ENCODE peak calls at places on chromosomes 16 and 17, in five cellular contexts. One of them, this sample, is unnamed.

GRCh38 chr17:58337126-58337599 is 8.6 kb upstream of the TSPOAP1 start:
- DNase-seq in prostate gland: no peak
- DNase-seq in ovary: no peak
- DNase-seq in CD4-positive, CD25-positive, alpha-beta regulatory T cell: peak; percentile 35
- DNase-seq in PC-9: no peak
- DNase-seq in this sample: peak; percentile 60

GRCh38 chr17:17153071-17153470 is 53.1 kb downstream of the PLD6 start:
- DNase-seq in prostate gland: no peak
- DNase-seq in ovary: no peak
- DNase-seq in CD4-positive, CD25-positive, alpha-beta regulatory T cell: no peak
- DNase-seq in PC-9: no peak
- DNase-seq in this sample: no peak

GRCh38 chr16:67271446-67271845 is 7.9 kb upstream of the PLEKHG4 start:
- DNase-seq in prostate gland: no peak
- DNase-seq in ovary: no peak
- DNase-seq in CD4-positive, CD25-positive, alpha-beta regulatory T cell: no peak
- DNase-seq in PC-9: no peak
- DNase-seq in this sample: no peak

GRCh38 chr16:86432691-86433090 is 77.6 kb upstream of the FOXF1 start:
- DNase-seq in prostate gland: no peak
- DNase-seq in ovary: no peak
- DNase-seq in CD4-positive, CD25-positive, alpha-beta regulatory T cell: no peak
- DNase-seq in PC-9: no peak
- DNase-seq in this sample: no peak

GRCh38 chr17:48310748-48311213 is 119.2 kb downstream of the SKAP1 start:
- DNase-seq in prostate gland: no peak
- DNase-seq in ovary: no peak
- DNase-seq in CD4-positive, CD25-positive, alpha-beta regulatory T cell: no peak
- DNase-seq in PC-9: no peak
- DNase-seq in this sample: no peak

GRCh38 chr17:66755101-66755943 is 79.6 kb upstream of the CACNG5 start:
- DNase-seq in prostate gland: no peak
- DNase-seq in ovary: no peak
- DNase-seq in CD4-positive, CD25-positive, alpha-beta regulatory T cell: no peak
- DNase-seq in PC-9: no peak
- DNase-seq in this sample: no peak

GRCh38 chr17:8185580-8186445 is 4.2 kb downstream of the BORCS6 start:
- DNase-seq in prostate gland: peak; percentile 87
- DNase-seq in ovary: peak; percentile 91
- DNase-seq in CD4-positive, CD25-positive, alpha-beta regulatory T cell: peak; percentile 88
- DNase-seq in PC-9: peak; percentile 46
- DNase-seq in this sample: peak; percentile 83

GRCh38 chr16:84223456-84223855 is 16.4 kb downstream of the KCNG4 start:
- DNase-seq in prostate gland: no peak
- DNase-seq in ovary: no peak
- DNase-seq in CD4-positive, CD25-positive, alpha-beta regulatory T cell: no peak
- DNase-seq in PC-9: peak; percentile 68
- DNase-seq in this sample: no peak

GRCh38 chr16:19170043-19170655 is 2.1 kb downstream of the SYT17 start:
- DNase-seq in prostate gland: no peak
- DNase-seq in ovary: no peak
- DNase-seq in CD4-positive, CD25-positive, alpha-beta regulatory T cell: no peak
- DNase-seq in PC-9: no peak
- DNase-seq in this sample: no peak

GRCh38 chr16:47037746-47038458 is 64.4 kb upstream of the DNAJA2 start:
- DNase-seq in prostate gland: peak; percentile 82
- DNase-seq in ovary: peak; percentile 93
- DNase-seq in CD4-positive, CD25-positive, alpha-beta regulatory T cell: peak; percentile 84
- DNase-seq in PC-9: peak; percentile 50
- DNase-seq in this sample: peak; percentile 86

GRCh38 chr17:81990836-81991683 is 13.6 kb downstream of the ASPSCR1 start:
- DNase-seq in prostate gland: no peak
- DNase-seq in ovary: no peak
- DNase-seq in CD4-positive, CD25-positive, alpha-beta regulatory T cell: no peak
- DNase-seq in PC-9: no peak
- DNase-seq in this sample: no peak

GRCh38 chr16:9680021-9680655 is 502.1 kb downstream of the GRIN2A start:
- DNase-seq in prostate gland: no peak
- DNase-seq in ovary: no peak
- DNase-seq in CD4-positive, CD25-positive, alpha-beta regulatory T cell: no peak
- DNase-seq in PC-9: no peak
- DNase-seq in this sample: no peak

GRCh38 chr16:79679334-79679733 is 78.8 kb upstream of the MAF start:
- DNase-seq in prostate gland: no peak
- DNase-seq in ovary: no peak
- DNase-seq in CD4-positive, CD25-positive, alpha-beta regulatory T cell: no peak
- DNase-seq in PC-9: no peak
- DNase-seq in this sample: no peak
- H3K4me3 ChIP-seq in prostate gland: no peak overlapping the region
- H3K4me3 ChIP-seq in ovary: no peak overlapping the region
- H3K4me3 ChIP-seq in CD4-positive, CD25-positive, alpha-beta regulatory T cell: no peak overlapping the region
- H3K4me3 ChIP-seq in PC-9: no peak overlapping the region
- H3K4me3 ChIP-seq in this sample: no peak overlapping the region

DNA sequence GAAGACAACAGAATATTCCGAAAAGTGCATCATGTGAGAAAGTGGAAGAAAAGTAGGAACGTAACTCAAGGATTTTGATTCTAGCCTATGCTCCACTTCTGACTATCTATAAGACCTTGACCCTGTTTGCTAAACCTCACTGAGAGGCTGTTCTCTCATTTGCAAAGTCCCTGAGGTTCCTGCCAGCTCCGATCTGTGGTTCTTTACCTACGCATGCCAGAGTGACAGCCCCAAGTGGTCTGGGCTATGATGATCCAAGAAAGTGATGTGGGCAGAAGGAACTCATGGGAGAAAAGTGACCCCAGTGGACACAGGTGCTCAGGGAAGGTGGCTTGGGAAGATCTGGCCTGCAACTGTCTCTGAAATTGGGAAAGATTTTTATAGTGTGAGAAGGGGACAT is 301.1 kb upstream of the CDH11 start:
- DNase-seq in prostate gland: no peak
- DNase-seq in ovary: no peak
- DNase-seq in CD4-positive, CD25-positive, alpha-beta regulatory T cell: no peak
- DNase-seq in PC-9: no peak
- DNase-seq in this sample: no peak
- H3K9me3 ChIP-seq in prostate gland: no peaks in the 10 kb centered on the region
- H3K9me3 ChIP-seq in ovary: no peaks in the 10 kb centered on the region
- H3K9me3 ChIP-seq in CD4-positive, CD25-positive, alpha-beta regulatory T cell: no peaks in the 10 kb centered on the region
- H3K9me3 ChIP-seq in PC-9: no peaks in the 10 kb centered on the region
- H3K9me3 ChIP-seq in this sample: no peaks in the 10 kb centered on the region

GRCh38 chr17:78186689-78187595 is at the start of the genes AFMID and TK1:
- DNase-seq in prostate gland: peak; percentile 97
- DNase-seq in ovary: peak; percentile 98
- DNase-seq in CD4-positive, CD25-positive, alpha-beta regulatory T cell: peak; percentile 71
- DNase-seq in PC-9: peak; percentile 90
- DNase-seq in this sample: peak; percentile 68

GRCh38 chr17:78182504-78182903 is 4.3 kb downstream of the TK1 start:
- DNase-seq in prostate gland: no peak
- DNase-seq in ovary: no peak
- DNase-seq in CD4-positive, CD25-positive, alpha-beta regulatory T cell: no peak
- DNase-seq in PC-9: no peak
- DNase-seq in this sample: no peak

GRCh38 chr17:78184311-78184710 is 2.5 kb downstream of the TK1 start:
- DNase-seq in prostate gland: peak; percentile 77
- DNase-seq in ovary: peak; percentile 59
- DNase-seq in CD4-positive, CD25-positive, alpha-beta regulatory T cell: no peak
- DNase-seq in PC-9: no peak
- DNase-seq in this sample: no peak

GRCh38 chr17:78184868-78185267 is 2.0 kb downstream of the TK1 start:
- DNase-seq in prostate gland: peak; percentile 63
- DNase-seq in ovary: no peak
- DNase-seq in CD4-positive, CD25-positive, alpha-beta regulatory T cell: no peak
- DNase-seq in PC-9: no peak
- DNase-seq in this sample: no peak

DNA sequence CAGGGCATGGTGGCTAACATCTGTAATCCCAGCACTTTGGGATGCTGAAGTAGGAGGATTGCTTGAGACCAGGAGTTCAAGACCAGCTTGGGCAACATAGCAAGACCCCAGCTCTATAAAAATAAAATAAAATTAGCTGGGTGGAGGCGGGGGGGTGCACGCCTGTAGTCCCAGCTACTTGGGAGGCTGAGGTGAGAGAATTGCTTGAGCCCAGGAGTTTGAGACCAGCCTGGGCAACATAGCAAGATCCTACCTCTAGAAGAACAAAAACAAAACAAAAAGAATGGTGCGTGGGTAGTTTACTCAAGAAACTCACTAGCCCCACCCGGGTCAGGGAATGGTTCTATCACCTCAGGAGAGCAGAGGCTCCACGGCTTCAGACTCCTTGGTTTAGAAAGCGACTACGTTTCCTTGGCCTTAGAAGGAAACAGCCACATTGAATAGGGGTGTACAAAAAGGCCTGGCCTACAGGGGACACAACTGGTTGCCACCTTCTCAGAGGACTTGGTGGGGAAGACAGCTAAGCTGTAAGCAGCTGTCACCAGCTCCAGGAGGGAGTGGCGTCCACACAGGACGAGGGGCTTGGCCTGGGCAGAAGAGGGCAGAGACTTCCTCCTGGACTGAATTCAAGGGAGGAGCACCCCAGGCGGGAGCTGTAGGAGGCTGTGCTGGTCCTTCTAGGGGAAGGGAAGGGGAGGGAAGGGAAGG is 717 bp downstream of the TK1 start:
- DNase-seq in prostate gland: no peak
- DNase-seq in ovary: peak; percentile 38
- DNase-seq in CD4-positive, CD25-positive, alpha-beta regulatory T cell: no peak
- DNase-seq in PC-9: peak; percentile 57
- DNase-seq in this sample: no peak
- H3K4me3 ChIP-seq in prostate gland: peak overlapping the region; percentile 28
- H3K4me3 ChIP-seq in ovary: no peak overlapping the region
- H3K4me3 ChIP-seq in CD4-positive, CD25-positive, alpha-beta regulatory T cell: peak overlapping the region; percentile 26
- H3K4me3 ChIP-seq in PC-9: peak overlapping the region; percentile 47
- H3K4me3 ChIP-seq in this sample: no peak overlapping the region

DNA sequence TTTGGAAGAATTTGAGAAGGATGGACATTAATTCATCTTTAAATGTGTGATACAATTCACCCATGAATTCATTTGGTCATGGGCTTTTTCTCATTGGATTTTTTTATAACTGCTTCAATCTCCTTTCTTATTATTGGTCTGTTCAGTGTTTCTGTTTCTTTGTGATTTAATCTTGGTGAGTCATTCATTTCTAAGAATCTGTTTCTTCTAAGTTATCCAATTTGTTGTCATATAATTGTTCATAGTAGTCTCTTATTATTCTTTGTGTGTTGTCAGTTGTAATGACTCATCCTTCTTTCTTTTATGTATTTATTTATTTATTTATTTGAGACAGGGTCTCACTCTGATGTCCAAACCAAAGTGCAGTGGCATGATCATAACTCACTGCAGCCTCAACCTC is 146.1 kb upstream of the ZNF267 start:
- DNase-seq in prostate gland: no peak
- DNase-seq in ovary: no peak
- DNase-seq in CD4-positive, CD25-positive, alpha-beta regulatory T cell: no peak
- DNase-seq in PC-9: no peak
- DNase-seq in this sample: no peak
- H3K9me3 ChIP-seq in prostate gland: no peaks in the 10 kb centered on the region
- H3K9me3 ChIP-seq in ovary: no peaks in the 10 kb centered on the region
- H3K9me3 ChIP-seq in CD4-positive, CD25-positive, alpha-beta regulatory T cell: peaks cover 44% of the 10 kb centered on the region
- H3K9me3 ChIP-seq in PC-9: no peaks in the 10 kb centered on the region
- H3K9me3 ChIP-seq in this sample: no peaks in the 10 kb centered on the region

GRCh38 chr17:61627125-61627524 is 36.1 kb upstream of the NACA2 start:
- DNase-seq in prostate gland: no peak
- DNase-seq in ovary: no peak
- DNase-seq in CD4-positive, CD25-positive, alpha-beta regulatory T cell: no peak
- DNase-seq in PC-9: no peak
- DNase-seq in this sample: no peak
- H3K4me3 ChIP-seq in prostate gland: no peak overlapping the region
- H3K4me3 ChIP-seq in ovary: no peak overlapping the region
- H3K4me3 ChIP-seq in CD4-positive, CD25-positive, alpha-beta regulatory T cell: no peak overlapping the region
- H3K4me3 ChIP-seq in PC-9: no peak overlapping the region
- H3K4me3 ChIP-seq in this sample: no peak overlapping the region